ENCODE peak calls at places on chromosomes 13 and 19, in four cellular contexts. One of them, this sample, is unnamed. For H3K4me1, the result is how much of the 10 kb centered on the place peaks cover.

GRCh38 chr13:74132152-74132767 is 1.9 kb downstream of the KLF12 start:
- DNase-seq in heart left ventricle: peak
- DNase-seq in mesendoderm: no peak
- DNase-seq in right atrium auricular region: no peak
- DNase-seq in this sample: no peak

GRCh38 chr19:42199440-42200115 is 17.9 kb downstream of the DEDD2 start:
- DNase-seq in heart left ventricle: no peak
- DNase-seq in mesendoderm: peak
- DNase-seq in right atrium auricular region: no peak
- DNase-seq in this sample: peak

GRCh38 chr13:20124303-20124702 is 36.5 kb downstream of the GJA3 start:
- DNase-seq in heart left ventricle: no peak
- DNase-seq in mesendoderm: no peak
- DNase-seq in right atrium auricular region: no peak
- DNase-seq in this sample: no peak

GRCh38 chr13:102040812-102041211 is 361.0 kb downstream of the FGF14 start:
- DNase-seq in heart left ventricle: no peak
- DNase-seq in mesendoderm: no peak
- DNase-seq in right atrium auricular region: no peak
- DNase-seq in this sample: no peak

GRCh38 chr13:113367771-113368170 is 3.8 kb upstream of the GRTP1 start:
- DNase-seq in heart left ventricle: no peak
- DNase-seq in mesendoderm: no peak
- DNase-seq in right atrium auricular region: peak
- DNase-seq in this sample: no peak

GRCh38 chr19:7426986-7427385 is 61.8 kb downstream of the PEX11G start:
- DNase-seq in heart left ventricle: no peak
- DNase-seq in mesendoderm: no peak
- DNase-seq in right atrium auricular region: no peak
- DNase-seq in this sample: no peak

GRCh38 chr13:75223981-75224742 is 257.8 kb downstream of the TBC1D4 start:
- DNase-seq in heart left ventricle: no peak
- DNase-seq in mesendoderm: no peak
- DNase-seq in right atrium auricular region: no peak
- DNase-seq in this sample: no peak

GRCh38 chr13:95624020-95624419 is 20.5 kb downstream of the DZIP1 start:
- DNase-seq in heart left ventricle: no peak
- DNase-seq in mesendoderm: peak
- DNase-seq in right atrium auricular region: no peak
- DNase-seq in this sample: no peak

GRCh38 chr13:45500492-45501174 is 35.9 kb downstream of the COG3 start:
- DNase-seq in heart left ventricle: no peak
- DNase-seq in mesendoderm: peak
- DNase-seq in right atrium auricular region: no peak
- DNase-seq in this sample: no peak

GRCh38 chr13:78772933-78773332 is 114.0 kb upstream of the OBI1 start:
- DNase-seq in heart left ventricle: no peak
- DNase-seq in mesendoderm: no peak
- DNase-seq in right atrium auricular region: no peak
- DNase-seq in this sample: no peak

DNA sequence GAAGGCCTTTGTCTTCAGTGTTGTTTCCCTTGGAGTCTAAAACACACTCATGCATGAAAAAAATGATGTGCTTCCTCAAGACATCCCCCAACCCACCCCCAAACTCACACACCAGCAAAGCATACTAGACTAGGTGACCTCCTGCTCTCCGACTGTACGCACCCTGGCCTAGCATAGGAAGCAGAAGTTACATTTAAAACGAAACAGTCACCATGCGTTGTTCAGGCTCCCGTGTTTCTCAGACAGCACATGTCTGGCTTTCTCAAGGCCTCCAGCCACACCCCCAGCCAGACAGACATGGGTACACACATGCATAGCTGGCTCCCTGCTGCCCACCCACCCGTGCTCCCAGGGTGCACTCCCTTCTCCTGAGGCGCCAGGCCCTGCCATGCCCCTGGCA is 28.7 kb upstream of the C1QTNF9 start:
- DNase-seq in heart left ventricle: no peak
- DNase-seq in mesendoderm: no peak
- DNase-seq in right atrium auricular region: peak
- DNase-seq in this sample: no peak
- H3K4me1 ChIP-seq in heart left ventricle: under half
- H3K4me1 ChIP-seq in mesendoderm: under half
- H3K4me1 ChIP-seq in right atrium auricular region: under half
- H3K4me1 ChIP-seq in this sample: under half

GRCh38 chr19:58439576-58440554 is at the start of gene ZNF132:
- DNase-seq in heart left ventricle: peak
- DNase-seq in mesendoderm: peak
- DNase-seq in right atrium auricular region: peak
- DNase-seq in this sample: peak

GRCh38 chr19:58429745-58430144 is 10.2 kb downstream of the ZNF132 start:
- DNase-seq in heart left ventricle: no peak
- DNase-seq in mesendoderm: no peak
- DNase-seq in right atrium auricular region: no peak
- DNase-seq in this sample: no peak

GRCh38 chr19:58428617-58429016 is 11.3 kb downstream of the ZNF132 start:
- DNase-seq in heart left ventricle: no peak
- DNase-seq in mesendoderm: no peak
- DNase-seq in right atrium auricular region: no peak
- DNase-seq in this sample: no peak

DNA sequence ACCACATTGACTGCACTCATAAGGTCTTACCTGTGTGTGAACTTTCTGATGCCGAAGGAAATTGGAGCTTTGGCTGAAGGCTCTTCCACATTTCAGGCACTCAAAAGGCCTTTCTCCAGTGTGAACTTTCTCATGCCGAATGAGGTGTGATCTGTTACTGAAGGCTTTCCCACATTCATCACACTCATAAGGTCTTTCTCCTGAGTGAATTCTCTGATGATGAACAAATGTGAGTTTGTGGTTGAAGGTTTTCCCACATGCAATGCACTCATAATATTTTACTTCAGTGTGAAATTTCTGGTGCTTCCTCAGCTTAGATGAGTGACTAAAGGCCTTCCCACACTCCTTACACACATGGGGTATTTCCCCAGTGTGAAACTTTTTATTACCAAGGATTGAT is 5.7 kb downstream of the ZNF132 start:
- DNase-seq in heart left ventricle: no peak
- DNase-seq in mesendoderm: no peak
- DNase-seq in right atrium auricular region: no peak
- DNase-seq in this sample: no peak
- H3K4me3 ChIP-seq in heart left ventricle: no peak
- H3K4me3 ChIP-seq in mesendoderm: peak
- H3K4me3 ChIP-seq in right atrium auricular region: no peak
- H3K4me3 ChIP-seq in this sample: no peak

GRCh38 chr13:66805657-66806056 is 424.5 kb downstream of the PCDH9 start:
- DNase-seq in heart left ventricle: peak
- DNase-seq in mesendoderm: no peak
- DNase-seq in right atrium auricular region: no peak
- DNase-seq in this sample: no peak
- H3K4me1 ChIP-seq in heart left ventricle: under half
- H3K4me1 ChIP-seq in mesendoderm: under half
- H3K4me1 ChIP-seq in right atrium auricular region: under half
- H3K4me1 ChIP-seq in this sample: under half

DNA sequence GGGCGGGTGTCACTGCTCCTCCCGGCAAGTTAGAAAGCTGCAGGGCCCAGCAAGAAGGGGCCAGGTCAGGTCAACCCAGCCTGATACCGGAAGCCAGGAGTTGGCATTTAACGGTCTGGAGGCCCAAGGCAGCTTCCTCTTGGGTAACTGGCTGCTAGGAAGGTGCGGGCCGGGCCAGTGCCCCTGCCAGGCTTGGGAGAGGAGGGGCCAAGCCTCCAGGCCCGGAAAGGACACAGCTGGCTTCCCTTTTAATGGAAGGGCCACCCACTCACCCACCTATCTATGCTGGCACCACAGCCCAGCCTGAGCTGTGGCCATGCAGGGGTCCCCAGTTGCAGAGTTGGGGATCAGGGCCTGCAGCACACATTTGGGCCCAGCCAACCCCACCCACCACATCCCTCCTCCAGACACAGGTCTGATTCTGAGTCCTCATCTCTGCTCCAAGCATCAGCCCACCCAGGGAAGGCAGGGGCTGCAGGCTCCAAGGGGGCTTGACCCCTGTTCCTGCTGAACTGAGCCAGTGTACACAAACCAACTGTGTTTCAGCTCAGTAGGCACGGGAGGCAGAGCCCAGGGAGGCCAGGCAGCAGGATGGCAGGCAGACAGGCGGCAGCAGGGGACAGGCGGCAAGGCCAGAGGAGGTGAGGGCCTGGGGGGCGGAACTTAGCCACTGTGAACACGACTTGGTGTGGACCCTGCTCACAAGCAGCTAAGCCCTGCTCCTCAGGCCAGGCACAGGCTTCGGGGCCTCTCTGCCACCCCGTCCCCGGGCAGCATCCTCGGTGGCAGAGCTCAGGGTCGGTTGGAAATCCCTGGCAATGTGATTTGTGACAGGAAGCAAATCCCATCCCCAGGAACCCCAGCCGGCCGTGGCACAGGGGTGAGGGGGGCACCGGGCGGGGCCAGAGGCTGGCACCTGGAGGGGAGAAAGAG is 40.8 kb downstream of the ZSWIM4 start:
- DNase-seq in heart left ventricle: peak
- DNase-seq in mesendoderm: no peak
- DNase-seq in right atrium auricular region: no peak
- DNase-seq in this sample: peak
- H3K4me3 ChIP-seq in heart left ventricle: peak
- H3K4me3 ChIP-seq in mesendoderm: no peak
- H3K4me3 ChIP-seq in right atrium auricular region: no peak
- H3K4me3 ChIP-seq in this sample: no peak